ENCODE peak calls at places on chromosome 9, in four cellular contexts. L is WTC11, C is K562, Q is HepG2. W is an unnamed sample.

GRCh38 chr9:136314944-136315343 is 11.1 kb upstream of the CCDC187 start:
- DNase-seq in L (no peak), C (no peak), Q (no peak), W (no peak)

GRCh38 chr9:132896906-132897305 is 18.2 kb downstream of the SPACA9 start:
- DNase-seq in L (no peak), C (no peak), Q (no peak), W (no peak)

GRCh38 chr9:101480386-101480785 is 44.8 kb upstream of the ALDOB start:
- DNase-seq in L (no peak), C (no peak), Q (no peak), W (no peak)

GRCh38 chr9:121924700-121925099 is 168.4 kb downstream of the TTLL11 start:
- DNase-seq in L (no peak), C (no peak), Q (no peak), W (no peak)

GRCh38 chr9:37966443-37967271 is 62.7 kb upstream of the SLC25A51 start:
- DNase-seq in L (no peak), C (no peak), Q (peak), W (no peak)

GRCh38 chr9:131627326-131627845 is 82.1 kb downstream of the PRRT1B start:
- DNase-seq in L (no peak), C (no peak), Q (no peak), W (no peak)

GRCh38 chr9:278651-279050 is 64.0 kb downstream of the DOCK8 start:
- DNase-seq in L (no peak), C (no peak), Q (no peak), W (no peak)

GRCh38 chr9:88074931-88075330 is 63.3 kb downstream of the SPATA31C2 start:
- DNase-seq in L (no peak), C (no peak), Q (no peak), W (no peak)

GRCh38 chr9:105357937-105358336 is 89.9 kb upstream of the FSD1L start:
- DNase-seq in L (no peak), C (no peak), Q (no peak), W (no peak)

GRCh38 chr9:90299963-90300362 is 342.7 kb downstream of the DIRAS2 start:
- DNase-seq in L (no peak), C (no peak), Q (no peak), W (no peak)

GRCh38 chr9:7259544-7260241 is 501.9 kb downstream of the KDM4C start:
- DNase-seq in L (no peak), C (no peak), Q (no peak), W (no peak)

GRCh38 chr9:37511006-37511714 is 25.4 kb downstream of the POLR1E start:
- DNase-seq in L (peak), C (peak), Q (peak), W (no peak)

GRCh38 chr9:38432922-38433510 is 8.8 kb upstream of the IGFBPL1 start:
- DNase-seq in L (no peak), C (no peak), Q (peak), W (peak)

GRCh38 chr9:21506910-21507795 is 25.0 kb upstream of the IFNE start:
- DNase-seq in L (no peak), C (no peak), Q (no peak), W (no peak)

GRCh38 chr9:38026021-38026809 is 42.8 kb downstream of the SHB start:
- DNase-seq in L (no peak), C (peak), Q (peak), W (peak)

GRCh38 chr9:124764774-124765438 is 6.2 kb downstream of the NR6A1 start:
- DNase-seq in L (no peak), C (peak), Q (peak), W (peak)

GRCh38 chr9:37302277-37302676 is 120.2 kb upstream of the GRHPR start:
- DNase-seq in L (no peak), C (no peak), Q (no peak), W (no peak)

GRCh38 chr9:97487107-97487506 is 14.4 kb upstream of the TMOD1 start:
- DNase-seq in L (no peak), C (no peak), Q (peak), W (peak)

GRCh38 chr9:129624168-129624759 is 1.7 kb upstream of the NTMT1 start:
- DNase-seq in L (peak), C (peak), Q (peak), W (peak)

GRCh38 chr9:90645721-90646120 is 3.1 kb upstream of the DIRAS2 start:
- DNase-seq in L (no peak), C (no peak), Q (no peak), W (no peak)

GRCh38 chr9:27367175-27367798 is 70.3 kb upstream of the EQTN start:
- DNase-seq in L (no peak), C (no peak), Q (no peak), W (no peak)

GRCh38 chr9:91835632-91836031 is 114.4 kb downstream of the ROR2 start:
- DNase-seq in L (no peak), C (no peak), Q (no peak), W (no peak)

GRCh38 chr9:87498816-87499454 is 1.3 kb downstream of the DAPK1 start:
- DNase-seq in L (no peak), C (no peak), Q (no peak), W (no peak)

GRCh38 chr9:98732091-98732490 is 23.4 kb upstream of the GABBR2 start:
- DNase-seq in L (no peak), C (no peak), Q (no peak), W (no peak)

GRCh38 chr9:19445452-19445851 is 36.6 kb downstream of the ACER2 start:
- DNase-seq in L (no peak), C (no peak), Q (no peak), W (no peak)

GRCh38 chr9:117715411-117715989 is 11.3 kb downstream of the TLR4 start:
- DNase-seq in L (no peak), C (no peak), Q (no peak), W (no peak)

GRCh38 chr9:7622481-7622880 is 177.1 kb downstream of the DMAC1 start:
- DNase-seq in L (no peak), C (no peak), Q (no peak), W (no peak)

GRCh38 chr9:14846871-14847311 is 63.3 kb downstream of the FREM1 start:
- DNase-seq in L (peak), C (peak), Q (peak), W (peak)

GRCh38 chr9:88949425-88949824 is 41.8 kb upstream of the S1PR3 start:
- DNase-seq in L (no peak), C (peak), Q (no peak), W (no peak)

GRCh38 chr9:70902705-70903131 is 218.7 kb downstream of the TRPM3 start:
- DNase-seq in L (no peak), C (no peak), Q (no peak), W (peak)

DNA sequence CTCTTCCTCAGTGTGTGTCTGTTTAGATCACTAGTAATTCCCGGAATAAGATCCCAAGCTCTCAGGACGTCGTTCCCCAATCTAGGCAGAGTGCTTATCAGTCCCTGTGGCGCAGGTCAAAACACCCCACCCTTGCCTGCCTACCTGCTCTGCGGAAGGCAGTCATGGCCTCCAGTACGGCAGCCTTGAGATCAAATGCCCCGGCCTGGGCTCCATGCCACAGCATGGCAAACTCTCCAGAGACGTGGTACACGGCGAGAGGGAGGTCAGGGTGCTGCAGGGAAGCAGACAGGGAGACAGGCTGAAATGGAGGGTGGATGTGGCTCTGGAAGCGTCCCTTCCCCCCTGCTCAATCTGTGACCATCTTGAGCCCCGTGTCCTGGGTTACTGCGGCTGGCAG is 12.0 kb upstream of the HDHD3 start:
- DNase-seq in L (no peak), C (no peak), Q (no peak), W (no peak)
- TF ChIP-seq NR3C1 in L (no peak), C (no peak), Q (no peak), W (no peak)

GRCh38 chr9:95772320-95773060 is 103.0 kb upstream of the ERCC6L2 start:
- DNase-seq in L (peak), C (no peak), Q (peak), W (no peak)

GRCh38 chr9:95771556-95772280 is 103.8 kb upstream of the ERCC6L2 start:
- DNase-seq in L (no peak), C (no peak), Q (peak), W (no peak)

GRCh38 chr9:95773061-95773433 is 102.4 kb upstream of the ERCC6L2 start:
- DNase-seq in L (no peak), C (no peak), Q (no peak), W (no peak)

GRCh38 chr9:95776131-95776530 is 99.4 kb upstream of the ERCC6L2 start:
- DNase-seq in L (no peak), C (no peak), Q (no peak), W (no peak)

GRCh38 chr9:95775191-95775590 is 100.3 kb upstream of the ERCC6L2 start:
- DNase-seq in L (no peak), C (no peak), Q (no peak), W (no peak)
- TF ChIP-seq NR3C1 in L (no peak), C (no peak), Q (no peak), W (no peak)

GRCh38 chr9:134064711-134065110 is 3.1 kb downstream of the BRD3 start:
- DNase-seq in L (no peak), C (no peak), Q (no peak), W (no peak)
- TF ChIP-seq NR3C1 in L (no peak), C (no peak), Q (no peak), W (no peak)

DNA sequence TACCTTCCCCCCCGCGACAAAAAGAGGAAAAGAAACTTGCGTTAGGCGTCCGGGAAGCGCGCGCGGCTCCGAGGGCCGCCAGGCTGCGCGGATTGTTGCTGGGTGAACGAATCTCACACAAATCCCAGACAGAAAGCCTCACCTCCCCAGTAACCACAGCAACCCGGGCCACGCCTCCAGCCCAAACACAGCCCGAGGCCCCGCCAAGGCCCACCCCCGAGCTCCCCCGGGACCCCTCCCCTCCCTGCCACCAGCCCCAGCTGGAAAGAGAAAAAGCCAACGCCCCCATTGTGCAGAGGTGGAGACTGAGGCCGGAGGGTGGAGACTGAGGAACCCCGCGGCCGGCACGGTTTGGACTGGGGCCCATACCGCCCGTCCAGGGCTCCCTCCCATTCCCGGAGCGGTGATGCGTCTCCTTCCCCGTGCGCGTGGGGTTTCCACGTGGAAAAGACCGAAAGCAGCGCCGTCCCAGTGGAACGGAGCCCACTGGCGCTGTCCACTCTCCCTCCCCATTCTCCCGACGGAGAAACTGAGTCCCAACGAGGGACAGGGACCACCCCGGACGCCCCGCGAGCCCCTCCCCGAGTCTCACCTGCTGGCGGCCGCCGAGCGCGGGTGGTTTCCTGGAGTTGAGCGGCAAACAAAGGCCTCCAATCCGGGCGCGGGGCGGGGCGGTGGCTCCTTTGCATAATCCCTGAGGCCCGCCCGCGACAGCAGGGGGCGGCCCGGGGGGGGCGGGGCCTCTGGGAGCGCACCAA is 10.2 kb upstream of the AKNA start:
- DNase-seq in L (peak), C (peak), Q (peak), W (peak)
- TF ChIP-seq NR3C1 in L (no peak), C (no peak), Q (no peak), W (no peak)

DNA sequence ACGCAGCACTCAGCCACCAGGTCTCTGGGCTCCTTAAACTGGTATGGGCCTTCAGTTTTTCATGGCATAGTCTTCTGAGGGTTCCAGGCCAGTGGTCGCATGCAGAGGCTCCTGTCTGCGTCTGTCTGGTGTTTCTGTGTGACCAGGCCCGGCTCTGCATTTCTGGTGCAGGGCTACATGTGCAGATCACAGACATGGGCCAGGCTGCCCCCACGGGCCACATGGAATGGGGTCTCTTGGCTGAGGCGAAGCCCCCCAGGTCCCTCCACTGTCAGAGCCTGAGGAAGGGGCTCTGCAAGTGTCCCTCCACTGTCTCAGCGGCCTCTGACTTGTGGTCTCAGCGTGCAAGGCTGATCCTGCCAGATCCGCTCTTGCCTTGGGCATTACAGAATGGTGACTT is 15.6 kb upstream of the CARD19 start:
- DNase-seq in L (peak), C (no peak), Q (no peak), W (no peak)
- TF ChIP-seq NR3C1 in L (no peak), C (no peak), Q (no peak), W (no peak)

GRCh38 chr9:107520186-107520585 is 30.6 kb upstream of the KLF4 start:
- DNase-seq in L (no peak), C (no peak), Q (no peak), W (no peak)
- TF ChIP-seq NR3C1 in L (no peak), C (no peak), Q (no peak), W (no peak)

W was measured in A549.